ENCODE peak calls at places on chromosomes 11 and 22, in five cellular contexts. A is effector memory CD4-positive, alpha-beta T cell; D is A549; Q is body of pancreas; S is GM23248. O is an unnamed sample.

GRCh38 chr11:67031791-67032561 is 9.0 kb downstream of the SYT12 start:
- DNase-seq in A (no peak), D (no peak), Q (no peak), S (peak; percentile 66), O (no peak)

GRCh38 chr11:73308003-73308962 is at the start of gene ARHGEF17:
- DNase-seq in A (peak; percentile 14), D (peak; percentile 71), Q (peak; percentile 71), S (peak; percentile 91), O (no peak)

GRCh38 chr11:60840711-60841430 is 1.0 kb upstream of the CCDC86 start:
- DNase-seq in A (no peak), D (no peak), Q (no peak), S (peak; percentile 89), O (no peak)

GRCh38 chr11:9633674-9634073 is 30.2 kb upstream of the SWAP70 start:
- DNase-seq in A (no peak), D (no peak), Q (no peak), S (no peak), O (no peak)

GRCh38 chr22:40547729-40548143 is 88.8 kb downstream of the MRTFA start:
- DNase-seq in A (no peak), D (no peak), Q (no peak), S (peak; percentile 38), O (no peak)

GRCh38 chr22:31282748-31283468 is 9.4 kb downstream of the PIK3IP1 start:
- DNase-seq in A (no peak), D (no peak), Q (no peak), S (no peak), O (no peak)

GRCh38 chr22:47191630-47192105 is 429.2 kb downstream of the TBC1D22A start:
- DNase-seq in A (no peak), D (no peak), Q (no peak), S (no peak), O (no peak)

GRCh38 chr22:31488988-31489617 is 539 bp downstream of the EIF4ENIF1 start:
- DNase-seq in A (no peak), D (no peak), Q (peak; percentile 57), S (peak; percentile 76), O (no peak)

GRCh38 chr11:86174101-86175046 is 70.2 kb upstream of the EED start:
- DNase-seq in A (no peak), D (no peak), Q (peak; percentile 51), S (peak; percentile 99), O (no peak)

GRCh38 chr11:15213471-15214231 is 98.9 kb downstream of the INSC start:
- DNase-seq in A (no peak), D (no peak), Q (no peak), S (no peak), O (no peak)

GRCh38 chr22:40585205-40585778 is 51.2 kb downstream of the MRTFA start:
- DNase-seq in A (no peak), D (no peak), Q (no peak), S (no peak), O (no peak)

GRCh38 chr11:134761361-134761760 is 349.3 kb upstream of the B3GAT1 start:
- DNase-seq in A (no peak), D (no peak), Q (no peak), S (no peak), O (no peak)

GRCh38 chr11:64787526-64788320 is 9.4 kb upstream of the SF1 start:
- DNase-seq in A (peak; percentile 25), D (peak; percentile 89), Q (peak; percentile 81), S (peak; percentile 76), O (no peak)

GRCh38 chr11:100789500-100789899 is 102.4 kb downstream of the ARHGAP42 start:
- DNase-seq in A (no peak), D (no peak), Q (peak; percentile 50), S (no peak), O (no peak)

GRCh38 chr11:18588297-18589252 is at the start of gene UEVLD:
- DNase-seq in A (peak; percentile 73), D (peak; percentile 97), Q (peak; percentile 90), S (peak; percentile 95), O (peak; percentile 38)

GRCh38 chr22:45328822-45329535 is 19.2 kb downstream of the FAM118A start:
- DNase-seq in A (no peak), D (no peak), Q (no peak), S (no peak), O (no peak)

GRCh38 chr11:82823635-82824614 is 76.3 kb downstream of the PRCP start:
- DNase-seq in A (no peak), D (no peak), Q (no peak), S (no peak), O (no peak)

GRCh38 chr22:49349841-49350381 is 477.8 kb downstream of the BRD1 start:
- DNase-seq in A (no peak), D (no peak), Q (no peak), S (no peak), O (no peak)

GRCh38 chr11:16775604-16776283 is 37.3 kb downstream of the C11orf58 start:
- DNase-seq in A (no peak), D (no peak), Q (no peak), S (no peak), O (no peak)

GRCh38 chr11:2746401-2747230 is 46.8 kb upstream of the KCNQ1OT1 start:
- DNase-seq in A (no peak), D (no peak), Q (peak; percentile 5), S (no peak), O (no peak)

GRCh38 chr11:12079726-12080556 is 30.4 kb upstream of the MICAL2 start:
- DNase-seq in A (no peak), D (peak; percentile 82), Q (peak; percentile 13), S (peak; percentile 97), O (no peak)

GRCh38 chr11:32149748-32150147 is 58.9 kb downstream of the RCN1 start:
- DNase-seq in A (no peak), D (no peak), Q (no peak), S (no peak), O (no peak)

GRCh38 chr11:32154275-32154674 is 63.4 kb downstream of the RCN1 start:
- DNase-seq in A (no peak), D (no peak), Q (no peak), S (peak; percentile 35), O (no peak)

GRCh38 chr11:32152821-32153220 is 61.9 kb downstream of the RCN1 start:
- DNase-seq in A (no peak), D (no peak), Q (no peak), S (no peak), O (no peak)

GRCh38 chr11:32151036-32151435 is 60.2 kb downstream of the RCN1 start:
- DNase-seq in A (no peak), D (no peak), Q (no peak), S (no peak), O (no peak)

GRCh38 chr11:32153747-32154146 is 62.9 kb downstream of the RCN1 start:
- DNase-seq in A (no peak), D (no peak), Q (no peak), S (no peak), O (no peak)
- H3K27ac ChIP-seq in A (no peak overlapping the region), D (no peak overlapping the region), Q (no peak overlapping the region), S (no peak overlapping the region), O (no peak overlapping the region)

DNA sequence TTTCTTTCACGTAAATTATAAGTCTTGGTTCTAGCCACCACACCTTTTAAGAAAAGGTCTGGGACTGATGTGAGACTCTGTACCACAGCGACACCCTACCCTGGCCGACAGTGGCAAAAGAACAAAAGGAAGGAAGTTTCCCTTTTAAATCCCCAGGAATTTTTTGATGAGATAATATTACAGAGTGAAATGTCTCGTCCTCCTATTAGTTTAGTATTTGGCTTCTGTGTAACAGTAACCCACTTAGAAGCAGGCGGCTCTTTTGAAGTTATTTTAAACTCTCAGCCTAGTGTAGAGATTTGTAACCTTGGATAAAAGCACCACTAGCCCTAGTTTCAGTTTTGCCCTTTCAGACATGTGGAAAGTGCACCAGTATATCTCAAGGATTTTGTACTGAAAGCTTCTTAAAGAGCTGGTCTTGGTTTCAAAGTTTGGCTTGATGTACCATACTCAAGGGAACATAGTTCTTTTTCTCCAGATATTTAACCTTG is 84.1 kb downstream of the C22orf31 start:
- DNase-seq in A (no peak), D (no peak), Q (peak; percentile 48), S (peak; percentile 25), O (no peak)
- H3K4me1 ChIP-seq in A (no peaks in the 10 kb centered on the region), D (peaks cover 69% of the 10 kb centered on the region), Q (peaks cover 24% of the 10 kb centered on the region), S (peaks cover 21% of the 10 kb centered on the region), O (peaks cover 28% of the 10 kb centered on the region)

GRCh38 chr11:123062158-123062891 is 389 bp upstream of the HSPA8 start:
- DNase-seq in A (peak; percentile 99), D (peak; percentile 76), Q (peak; percentile 99), S (peak; percentile 100), O (no peak)

GRCh38 chr11:123064268-123064657 is 2.3 kb upstream of the HSPA8 start:
- DNase-seq in A (no peak), D (no peak), Q (no peak), S (no peak), O (no peak)

GRCh38 chr11:123063396-123064267 is 1.7 kb upstream of the HSPA8 start:
- DNase-seq in A (no peak), D (no peak), Q (peak; percentile 60), S (peak; percentile 78), O (no peak)

GRCh38 chr11:123062892-123063395 is 1.0 kb upstream of the HSPA8 start:
- DNase-seq in A (no peak), D (no peak), Q (no peak), S (peak; percentile 73), O (no peak)

GRCh38 chr11:123065634-123066033 is 3.7 kb upstream of the HSPA8 start:
- DNase-seq in A (no peak), D (no peak), Q (no peak), S (peak; percentile 72), O (no peak)
- H3K27ac ChIP-seq in A (peak overlapping the region; percentile 99), D (no peak overlapping the region), Q (no peak overlapping the region), S (peak overlapping the region; percentile 77), O (no peak overlapping the region)

DNA sequence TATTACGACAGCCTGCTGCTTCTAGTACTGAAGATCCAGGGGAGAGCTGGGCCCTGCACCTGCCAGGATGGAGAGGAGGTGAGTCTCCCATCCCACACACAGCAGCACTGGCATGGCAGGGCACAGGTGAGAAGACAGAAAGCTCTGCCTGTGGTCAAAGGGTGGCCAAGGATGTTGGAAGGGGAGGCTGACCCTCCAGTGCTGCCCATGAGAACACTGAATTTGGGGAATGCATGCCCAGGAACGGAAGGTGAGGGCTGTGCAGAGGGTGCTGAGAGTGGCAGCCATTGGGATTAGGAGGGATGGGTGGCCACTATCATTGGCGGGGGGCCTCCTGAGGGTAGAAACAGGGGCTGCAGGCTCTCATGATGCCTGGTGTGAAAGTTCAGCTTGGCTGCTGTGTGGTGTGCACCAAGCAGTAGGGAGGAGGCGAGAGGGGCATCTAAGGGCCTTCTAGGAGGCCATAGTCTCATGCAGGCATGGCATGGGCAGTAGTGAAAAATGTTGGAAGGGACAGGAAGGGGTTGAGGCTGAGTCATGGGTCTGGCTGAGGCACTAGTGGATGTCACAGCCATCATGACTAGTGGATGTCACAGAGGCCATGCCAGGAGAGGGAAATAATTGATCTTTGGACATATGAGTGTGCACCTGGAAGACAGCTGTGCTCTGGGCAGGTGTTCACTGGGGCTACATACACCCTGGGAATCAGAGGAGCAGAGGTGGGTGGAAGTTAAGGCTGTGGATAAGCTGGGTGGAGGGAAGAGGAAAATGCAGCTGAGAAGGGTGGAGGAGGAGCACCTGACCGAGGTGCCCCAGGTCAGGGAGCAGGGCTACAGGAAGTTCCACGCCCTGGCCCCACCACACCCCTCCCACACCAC is 2.5 kb upstream of the LRRC74B start:
- DNase-seq in A (no peak), D (no peak), Q (no peak), S (peak; percentile 42), O (no peak)
- H3K4me1 ChIP-seq in A (peaks cover 20% of the 10 kb centered on the region), D (peaks cover 16% of the 10 kb centered on the region), Q (peaks cover 18% of the 10 kb centered on the region), S (peaks cover 35% of the 10 kb centered on the region), O (peaks cover 18% of the 10 kb centered on the region)